ENCODE peak calls at places on chromosome 7, in seven cellular contexts. A is NB4, U is heart left ventricle, K is endodermal cell, S is lower lobe of right lung, D is H9, L is ovary. T is an unnamed sample.

GRCh38 chr7:37921340-37921805 is 933 bp downstream of the EPDR1 start:
- DNase-seq in D (peak; percentile 68), U (peak; percentile 59), A (peak; percentile 87), S (peak; percentile 57), L (peak; percentile 68), K (peak; percentile 83), T (no peak)

GRCh38 chr7:47045592-47045991 is 536.3 kb downstream of the TNS3 start:
- DNase-seq in S (no peak), D (no peak), U (no peak), A (peak; percentile 54), L (no peak), K (no peak), T (no peak)

GRCh38 chr7:139950881-139951525 is 111.7 kb downstream of the PARP12 start:
- DNase-seq in L (no peak), A (no peak), D (no peak), U (no peak), S (no peak), K (no peak), T (no peak)

GRCh38 chr7:132029369-132030160 is 473.1 kb upstream of the PODXL start:
- DNase-seq in L (no peak), S (no peak), A (no peak), D (no peak), K (no peak), U (no peak), T (no peak)

GRCh38 chr7:78139335-78139734 is 340.8 kb downstream of the PHTF2 start:
- DNase-seq in L (no peak), U (no peak), A (no peak), S (no peak), D (no peak), K (no peak), T (peak; percentile 93)

GRCh38 chr7:5670173-5670933 is 111.1 kb downstream of the RNF216 start:
- DNase-seq in D (no peak), S (peak; percentile 69), A (peak; percentile 91), U (no peak), L (no peak), K (no peak), T (no peak)

GRCh38 chr7:87885018-87885417 is 8.7 kb downstream of the DBF4 start:
- DNase-seq in U (no peak), D (no peak), S (no peak), A (peak; percentile 12), K (no peak), L (no peak), T (no peak)

GRCh38 chr7:2915023-2915422 is 70.9 kb upstream of the GNA12 start:
- DNase-seq in U (no peak), L (no peak), A (no peak), D (no peak), S (no peak), K (no peak), T (no peak)

GRCh38 chr7:146090023-146090645 is 26.5 kb upstream of the CNTNAP2 start:
- DNase-seq in A (peak; percentile 56), D (no peak), K (no peak), S (no peak), L (no peak), U (no peak), T (no peak)

GRCh38 chr7:87767827-87768226 is 108.3 kb downstream of the SLC25A40 start:
- DNase-seq in L (no peak), D (no peak), A (no peak), S (no peak), K (no peak), U (no peak), T (no peak)

GRCh38 chr7:56009695-56010094 is 41.5 kb downstream of the PSPH start:
- DNase-seq in L (no peak), A (no peak), D (no peak), U (no peak), K (no peak), S (no peak), T (no peak)

GRCh38 chr7:112001089-112001826 is 204.9 kb downstream of the DOCK4 start:
- DNase-seq in K (no peak), A (no peak), L (no peak), U (no peak), D (no peak), S (no peak), T (peak; percentile 66)

DNA sequence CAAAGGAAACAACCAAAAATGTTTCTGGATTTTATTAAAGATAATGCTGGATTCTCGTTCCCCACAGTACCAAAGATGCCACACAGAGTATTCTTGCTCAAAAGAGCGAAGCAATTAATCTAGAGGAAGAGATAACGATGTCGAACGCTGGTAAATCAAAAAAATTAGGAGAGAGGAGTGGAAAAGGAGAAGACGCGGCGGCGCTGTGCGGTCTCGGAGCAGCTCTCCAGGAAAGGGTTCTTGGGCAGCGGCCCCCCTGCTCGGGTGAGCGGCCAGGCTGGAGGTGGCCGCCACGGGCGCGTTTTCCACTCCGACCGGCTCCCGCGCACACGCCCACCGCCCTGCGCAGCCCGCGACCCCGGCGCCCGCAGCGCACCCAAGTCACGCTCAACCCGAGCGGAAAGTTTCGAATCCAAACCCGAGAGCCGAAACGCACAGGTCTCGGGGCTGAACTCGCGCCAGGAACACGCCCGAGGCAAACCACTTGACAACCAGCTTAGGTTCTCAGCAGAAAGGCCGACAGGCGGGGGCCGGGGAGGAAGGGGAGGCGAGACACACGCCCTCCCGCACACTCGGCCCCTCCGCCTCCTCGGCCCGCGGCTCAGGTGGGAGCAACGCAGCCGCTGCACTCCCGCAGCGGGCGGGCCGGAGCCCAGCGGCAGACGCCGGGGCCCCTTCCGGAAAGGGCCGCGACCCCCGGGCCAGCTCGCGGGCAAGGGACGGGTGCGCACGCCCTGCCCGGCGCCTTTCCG is 924 bp downstream of the SRPK2 start:
- DNase-seq in L (peak; percentile 72), D (peak; percentile 58), K (peak; percentile 83), U (peak; percentile 73), S (peak; percentile 83), A (peak; percentile 78), T (peak; percentile 17)
- TF ChIP-seq CTCF in L (no peak), D (no peak), K (no peak), U (peak; percentile 23), S (no peak), A (no peak), T (peak; percentile 21)

GRCh38 chr7:15174470-15174869 is 271.9 kb upstream of the DGKB start:
- DNase-seq in L (no peak), U (no peak), S (no peak), K (no peak), D (no peak), A (no peak), T (no peak)

GRCh38 chr7:15166620-15167019 is 264.1 kb upstream of the DGKB start:
- DNase-seq in D (no peak), S (no peak), L (no peak), A (no peak), U (no peak), K (no peak), T (no peak)

GRCh38 chr7:15167912-15168311 is 265.4 kb upstream of the DGKB start:
- DNase-seq in K (no peak), S (no peak), U (no peak), A (no peak), D (no peak), L (no peak), T (no peak)

DNA sequence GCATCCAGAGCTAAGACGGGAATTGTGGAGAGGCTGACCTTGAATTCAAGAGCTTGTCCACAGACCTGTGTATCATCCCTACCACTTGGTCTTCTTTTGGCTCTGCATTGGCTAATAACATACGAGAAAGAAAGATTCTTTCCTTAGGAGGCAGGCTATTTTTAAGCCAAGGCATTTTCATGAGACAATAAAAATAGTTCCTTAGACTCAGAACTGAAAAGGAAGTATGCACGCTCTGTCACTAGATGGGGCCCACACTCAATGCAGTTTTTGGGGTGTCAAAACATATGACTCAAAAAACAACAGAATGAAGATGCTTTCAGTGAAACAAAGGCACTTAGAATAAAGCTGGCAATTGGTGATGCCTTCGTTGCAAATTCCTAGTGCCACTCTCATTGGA is 265.9 kb upstream of the DGKB start:
- DNase-seq in U (no peak), K (no peak), A (no peak), L (no peak), S (no peak), D (no peak), T (peak; percentile 56)
- TF ChIP-seq CTCF in U (no peak), K (no peak), A (no peak), L (no peak), S (no peak), D (no peak), T (peak; percentile 64)

DNA sequence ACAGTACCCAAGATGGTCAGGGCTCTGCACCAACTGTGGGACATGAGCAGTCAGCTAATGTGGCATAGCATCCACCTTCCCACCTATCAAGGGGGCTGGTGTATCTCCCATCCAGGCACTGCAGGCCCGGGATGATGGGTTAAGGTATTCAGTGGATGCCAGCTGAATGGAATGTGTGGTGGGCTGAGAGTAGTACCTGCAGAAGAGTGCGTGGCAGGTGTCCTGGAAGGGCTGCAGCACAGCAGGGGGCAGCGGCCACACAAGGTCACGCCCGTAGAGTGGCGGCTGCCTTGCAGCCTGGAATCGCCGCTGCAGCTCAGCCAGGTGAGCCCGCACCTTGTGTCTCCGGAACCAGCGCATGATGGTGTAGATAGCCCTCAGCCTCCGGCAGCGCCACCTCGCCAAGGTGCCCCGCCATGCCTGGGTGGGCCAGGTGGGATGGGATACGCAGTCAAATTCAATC is 13.3 kb downstream of the MYO1G start:
- DNase-seq in K (peak; percentile 36), U (no peak), A (peak; percentile 17), S (no peak), L (peak; percentile 18), D (peak; percentile 17), T (no peak)
- TF ChIP-seq CTCF in K (no peak), U (no peak), A (no peak), S (no peak), L (no peak), D (no peak), T (no peak)

GRCh38 chr7:75968561-75969001 is 25.8 kb downstream of the TMEM120A start:
- DNase-seq in A (no peak), S (no peak), K (no peak), D (no peak), L (peak; percentile 56), U (no peak), T (no peak)

GRCh38 chr7:75971309-75971960 is 23.0 kb downstream of the TMEM120A start:
- DNase-seq in L (no peak), S (no peak), K (no peak), D (no peak), U (no peak), A (no peak), T (no peak)

GRCh38 chr7:75969182-75969581 is 25.2 kb downstream of the TMEM120A start:
- DNase-seq in S (no peak), U (no peak), L (peak; percentile 55), A (no peak), D (no peak), K (no peak), T (no peak)

GRCh38 chr7:75969704-75970498 is 24.5 kb downstream of the TMEM120A start:
- DNase-seq in U (no peak), A (no peak), K (no peak), D (no peak), L (no peak), S (no peak), T (no peak)

DNA sequence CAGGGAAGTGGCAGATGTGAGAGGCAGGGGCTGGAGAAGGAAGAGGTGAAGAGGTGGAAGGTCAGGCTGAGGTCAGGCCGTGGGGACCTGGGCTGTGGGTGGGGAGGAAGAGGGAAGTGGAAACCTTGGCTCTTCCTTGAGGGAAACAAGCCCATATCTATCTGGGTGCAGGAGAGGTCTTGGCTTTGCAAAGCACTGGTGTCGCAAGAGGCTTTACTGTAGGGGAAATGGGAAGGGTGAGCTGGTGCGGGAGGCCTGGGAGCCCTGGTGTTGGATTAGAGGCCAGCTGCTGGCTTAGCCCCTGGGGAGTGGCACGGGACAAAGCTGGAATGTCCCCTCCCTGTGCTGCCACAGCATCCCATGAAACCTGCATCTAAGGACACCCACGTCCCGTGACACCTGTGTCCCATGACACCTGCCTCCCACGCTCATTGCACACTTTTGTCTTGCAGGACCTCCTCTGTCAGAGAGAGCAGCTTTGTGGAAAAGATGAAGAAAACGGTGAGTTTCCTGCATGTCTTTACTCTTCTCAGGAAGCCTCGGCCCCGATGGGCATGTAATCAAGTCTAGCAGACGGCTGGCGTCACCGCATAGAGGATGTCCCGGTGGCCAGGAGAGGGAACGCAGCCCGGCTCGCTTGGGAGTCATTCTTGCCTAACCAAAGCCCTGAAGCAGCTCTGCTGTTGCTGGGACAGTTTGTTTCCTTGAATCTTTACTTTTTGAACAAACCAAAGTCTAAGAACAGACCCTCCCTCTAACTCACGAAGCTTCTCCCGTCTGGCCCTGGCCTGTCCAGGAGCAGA is 22.2 kb downstream of the TMEM120A start:
- DNase-seq in D (no peak), A (peak; percentile 86), L (no peak), U (peak; percentile 76), S (peak; percentile 75), K (peak; percentile 86), T (no peak)
- TF ChIP-seq CTCF in D (peak; percentile 55), A (peak; percentile 29), L (no peak), U (no peak), S (no peak), K (peak; percentile 67), T (peak; percentile 52)

T was measured in HFFc6.